ENCODE peak calls at places on chromosomes 5 and 9, in four cellular contexts. T is GM23338, V is heart left ventricle, P is upper lobe of left lung. I is an unnamed sample. For H3K4me1, the result is how much of the 10 kb centered on the place peaks cover.

GRCh38 chr9:3526903-3527652 is 1.3 kb upstream of the RFX3 start:
- DNase-seq in T (peak), V (no peak), P (peak), I (no peak)

GRCh38 chr9:137422668-137423000 is 328 bp downstream of the EXD3 start:
- DNase-seq in T (no peak), V (peak), P (no peak), I (no peak)

GRCh38 chr5:132180134-132180745 is 47.4 kb downstream of the P4HA2 start:
- DNase-seq in T (peak), V (no peak), P (no peak), I (no peak)

GRCh38 chr9:78149738-78150291 is 86.1 kb upstream of the CEP78 start:
- DNase-seq in T (no peak), V (no peak), P (no peak), I (no peak)

GRCh38 chr5:90473321-90474234 is 993 bp downstream of the MBLAC2 start:
- DNase-seq in T (peak), V (peak), P (peak), I (peak)

GRCh38 chr9:90999425-91000397 is 198.1 kb downstream of the SYK start:
- DNase-seq in T (no peak), V (no peak), P (no peak), I (no peak)

GRCh38 chr9:113155911-113156559 is 5.2 kb downstream of the SLC31A2 start:
- DNase-seq in T (no peak), V (no peak), P (peak), I (no peak)

GRCh38 chr9:79360387-79361347 is 211.1 kb upstream of the TLE4 start:
- DNase-seq in T (peak), V (no peak), P (no peak), I (no peak)

GRCh38 chr5:71586052-71586940 is 844 bp upstream of the MCCC2 start:
- DNase-seq in T (peak), V (no peak), P (no peak), I (peak)

GRCh38 chr5:160375166-160375565 is 4.7 kb upstream of the C1QTNF2 start:
- DNase-seq in T (no peak), V (no peak), P (no peak), I (no peak)

GRCh38 chr5:154794525-154795234 is 39.5 kb downstream of the LARP1 start:
- DNase-seq in T (no peak), V (no peak), P (no peak), I (peak)

GRCh38 chr5:159971038-159971437 is 37.9 kb upstream of the TTC1 start:
- DNase-seq in T (no peak), V (no peak), P (no peak), I (no peak)

GRCh38 chr9:113558632-113559502 is 95.3 kb downstream of the RGS3 start:
- DNase-seq in T (no peak), V (peak), P (peak), I (no peak)

GRCh38 chr5:144189800-144190429 is 19.2 kb downstream of the KCTD16 start:
- DNase-seq in T (no peak), V (no peak), P (peak), I (no peak)

GRCh38 chr5:54651482-54652076 is 134.0 kb downstream of the SNX18 start:
- DNase-seq in T (no peak), V (peak), P (peak), I (no peak)

GRCh38 chr5:137564475-137564961 is 65.4 kb upstream of the SPOCK1 start:
- DNase-seq in T (no peak), V (no peak), P (no peak), I (no peak)

GRCh38 chr5:137566780-137567179 is 67.7 kb upstream of the SPOCK1 start:
- DNase-seq in T (no peak), V (no peak), P (no peak), I (no peak)

GRCh38 chr5:137566118-137566541 is 67.0 kb upstream of the SPOCK1 start:
- DNase-seq in T (no peak), V (no peak), P (no peak), I (no peak)

GRCh38 chr5:137563646-137564474 is 64.7 kb upstream of the SPOCK1 start:
- DNase-seq in T (no peak), V (no peak), P (no peak), I (no peak)

DNA sequence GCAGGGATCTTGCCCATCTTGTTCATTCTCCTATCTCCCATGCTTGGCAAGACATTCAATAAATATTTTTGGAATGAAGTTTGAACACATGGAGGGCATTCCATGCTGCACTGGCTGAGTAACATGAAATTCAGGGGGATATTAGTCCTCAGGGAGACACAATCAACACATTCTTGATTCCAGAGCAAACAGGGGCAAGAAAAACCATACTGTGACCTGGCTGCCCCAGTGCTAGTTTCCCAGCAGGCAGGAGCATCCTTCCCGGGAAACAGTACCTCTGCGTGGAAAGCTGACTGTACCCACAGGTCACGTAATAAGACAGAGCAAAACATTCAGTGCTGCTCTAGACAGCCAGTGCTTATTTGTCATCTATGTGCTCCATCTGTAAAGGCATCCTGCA is 66.3 kb upstream of the SPOCK1 start:
- DNase-seq in T (no peak), V (no peak), P (no peak), I (no peak)
- H3K4me1 ChIP-seq in T (under half), V (under half), P (under half), I (under half)

GRCh38 chr5:118310412-118310811 is 677.9 kb downstream of the DTWD2 start:
- DNase-seq in T (no peak), V (no peak), P (no peak), I (no peak)

GRCh38 chr5:118311103-118311502 is 677.2 kb downstream of the DTWD2 start:
- DNase-seq in T (no peak), V (no peak), P (no peak), I (no peak)

DNA sequence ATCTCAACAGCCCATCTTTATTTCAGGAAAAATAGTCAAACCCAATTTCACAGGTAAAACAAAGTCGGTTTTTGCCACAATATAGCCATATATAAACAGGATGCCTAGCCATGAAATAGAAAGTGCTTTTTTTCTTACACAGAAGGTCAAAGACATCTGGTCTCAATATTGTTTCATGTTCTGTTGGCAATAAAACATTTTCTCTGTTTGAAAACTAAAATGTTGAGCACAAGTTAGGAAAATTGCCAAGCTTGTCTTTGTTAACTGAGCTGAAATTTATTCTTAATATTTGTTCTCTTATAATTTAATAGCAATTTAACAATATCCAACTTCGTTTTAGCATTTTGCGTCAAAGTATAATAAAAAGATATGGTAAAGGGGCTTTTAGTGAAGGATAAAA is 673.4 kb downstream of the DTWD2 start:
- DNase-seq in T (no peak), V (no peak), P (no peak), I (no peak)
- H3K4me3 ChIP-seq in T (no peak), V (no peak), P (no peak), I (no peak)

GRCh38 chr9:5714501-5715401 is 85.8 kb downstream of the RIC1 start:
- DNase-seq in T (peak), V (no peak), P (no peak), I (no peak)
- TF ChIP-seq CTCF in T (peak), V (no peak), P (peak), I (peak)

GRCh38 chr9:129479217-129480011 is 141.5 kb downstream of the C9orf50 start:
- DNase-seq in T (peak), V (no peak), P (no peak), I (peak)
- H3K4me1 ChIP-seq in T (under half), V (half or more), P (under half), I (half or more)

GRCh38 chr5:37860206-37860605 is 20.4 kb upstream of the GDNF start:
- DNase-seq in T (no peak), V (no peak), P (no peak), I (no peak)
- H3K4me3 ChIP-seq in T (no peak), V (no peak), P (no peak), I (no peak)

GRCh38 chr5:176866913-176867312 is 32.2 kb downstream of the HK3 start:
- DNase-seq in T (peak), V (no peak), P (no peak), I (no peak)

GRCh38 chr5:176868731-176869130 is 30.4 kb downstream of the HK3 start:
- DNase-seq in T (no peak), V (no peak), P (no peak), I (no peak)

GRCh38 chr5:176868126-176868525 is 31.0 kb downstream of the HK3 start:
- DNase-seq in T (no peak), V (no peak), P (no peak), I (no peak)

GRCh38 chr5:176869501-176870109 is 29.5 kb downstream of the HK3 start:
- DNase-seq in T (no peak), V (no peak), P (no peak), I (no peak)

DNA sequence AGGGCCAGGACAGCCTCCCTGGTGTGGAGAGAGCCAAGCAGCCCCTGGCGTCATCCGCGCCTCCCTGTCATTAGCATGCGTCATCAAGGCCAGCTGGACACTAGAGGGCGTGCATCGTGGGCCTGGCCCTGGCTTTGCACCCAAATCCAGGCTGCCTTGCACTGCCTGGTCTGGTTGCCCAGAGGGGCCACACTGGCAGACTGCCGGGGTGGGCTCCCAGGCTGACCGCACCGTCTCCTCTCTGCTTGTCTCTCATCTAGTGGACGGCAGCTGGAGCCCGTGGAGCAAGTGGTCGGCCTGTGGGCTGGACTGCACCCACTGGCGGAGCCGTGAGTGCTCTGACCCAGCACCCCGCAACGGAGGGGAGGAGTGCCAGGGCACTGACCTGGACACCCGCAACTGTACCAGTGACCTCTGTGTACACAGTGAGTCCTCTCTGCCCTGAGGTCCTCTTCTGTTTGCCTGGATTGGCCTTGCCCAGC is 29.0 kb downstream of the HK3 start:
- DNase-seq in T (peak), V (no peak), P (peak), I (peak)
- TF ChIP-seq CTCF in T (peak), V (peak), P (peak), I (peak)

DNA sequence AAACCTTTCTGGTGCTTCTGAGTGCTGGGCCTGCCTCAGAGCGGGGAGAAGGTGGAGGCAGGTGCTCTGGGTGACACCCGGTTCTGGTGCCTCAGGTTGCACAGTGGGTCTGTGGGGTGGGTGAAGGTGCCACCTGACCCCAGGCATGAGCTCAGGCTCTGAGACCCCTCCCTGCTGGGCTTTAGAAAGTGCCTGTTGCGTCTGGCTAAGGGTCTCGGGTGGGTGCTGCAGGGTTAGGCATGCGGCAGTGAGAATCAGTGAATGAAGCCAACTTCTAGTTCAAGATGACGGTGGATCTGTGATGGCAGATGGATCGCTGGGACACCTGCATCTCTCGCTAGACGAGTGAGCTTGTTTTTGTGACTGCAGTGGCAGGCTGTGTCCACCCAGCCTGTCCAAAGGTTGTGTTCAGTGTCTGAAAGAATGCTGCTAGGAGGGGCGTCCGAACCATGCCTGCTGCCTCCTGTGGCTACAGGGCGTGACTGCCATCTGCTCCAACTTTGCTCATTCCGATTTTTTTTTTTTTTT is 5.0 kb downstream of the SQSTM1 start:
- DNase-seq in T (no peak), V (no peak), P (no peak), I (peak)
- H3K4me1 ChIP-seq in T (under half), V (half or more), P (under half), I (under half)

DNA sequence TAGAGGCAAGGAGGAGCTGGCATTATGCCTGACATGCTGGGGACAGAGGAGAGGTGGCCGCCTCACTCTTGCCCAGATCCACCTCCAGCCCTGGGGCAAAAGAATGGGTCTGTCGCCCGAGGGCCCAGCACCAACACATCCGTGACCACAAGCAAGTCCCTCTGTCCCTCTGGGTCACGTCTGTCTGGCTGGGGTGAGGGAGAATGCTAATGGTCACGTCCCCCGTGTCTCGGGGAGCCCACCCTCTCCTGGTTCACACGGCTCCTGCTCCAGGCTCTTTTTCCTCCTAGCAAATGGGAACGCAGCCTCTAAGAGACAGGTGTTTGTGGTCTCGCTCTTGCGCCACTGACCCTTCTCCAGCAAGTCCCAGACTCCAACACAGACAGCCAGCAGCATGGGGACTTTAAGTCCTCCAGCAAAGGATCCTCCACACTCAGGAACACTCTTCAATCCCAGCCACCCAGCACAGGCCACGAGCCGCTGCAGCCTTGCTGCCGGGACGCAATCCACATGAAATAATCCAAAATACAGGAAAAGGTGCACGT is 4.1 kb downstream of the ENG start:
- DNase-seq in T (no peak), V (no peak), P (no peak), I (no peak)
- H3K4me3 ChIP-seq in T (no peak), V (peak), P (peak), I (no peak)

GRCh38 chr5:129053438-129053837 is 41.1 kb upstream of the ISOC1 start:
- DNase-seq in T (no peak), V (no peak), P (no peak), I (no peak)
- TF ChIP-seq CTCF in T (no peak), V (no peak), P (no peak), I (no peak)

I was measured in Caco-2.